ENCODE peak calls at places on chromosomes 11 and 22, in four cellular contexts. Y, E, O and A are unnamed samples.

GRCh38 chr22:43412808-43413785 is 1.3 kb downstream of the MPPED1 start:
- DNase-seq in E (no peak), Y (no peak), O (no peak), A (no peak)

GRCh38 chr22:41092023-41092817 is at the start of gene EP300:
- DNase-seq in E (peak), Y (peak), O (peak), A (peak)

GRCh38 chr11:68295271-68295670 is 17.1 kb upstream of the LRP5 start:
- DNase-seq in E (no peak), Y (no peak), O (no peak), A (no peak)

GRCh38 chr11:121330614-121331435 is 38.3 kb downstream of the SC5D start:
- DNase-seq in O (no peak), E (no peak), Y (no peak), A (no peak)

GRCh38 chr11:112537846-112538330 is 277.2 kb upstream of the PLET1 start:
- DNase-seq in Y (no peak), O (no peak), E (no peak), A (no peak)

GRCh38 chr11:6393989-6394670 is 3.9 kb downstream of the SMPD1 start:
- DNase-seq in Y (no peak), E (no peak), O (no peak), A (no peak)

GRCh38 chr22:25388866-25389540 is 169.6 kb downstream of the CRYBB2 start:
- DNase-seq in Y (no peak), O (no peak), E (no peak), A (no peak)

GRCh38 chr11:69267395-69267805 is 26.6 kb upstream of the MYEOV start:
- DNase-seq in Y (no peak), E (no peak), O (no peak), A (no peak)

GRCh38 chr11:134276396-134277175 is 407 bp downstream of the GLB1L3 start:
- DNase-seq in E (peak), Y (no peak), O (no peak), A (no peak)

GRCh38 chr22:41682033-41682807 is 6.4 kb downstream of the SNU13 start:
- DNase-seq in Y (peak), O (peak), E (peak), A (peak)

GRCh38 chr11:67648140-67648795 is 2.3 kb downstream of the ACY3 start:
- DNase-seq in Y (peak), E (no peak), O (no peak), A (peak)

GRCh38 chr22:36014539-36015072 is 14.0 kb downstream of the RBFOX2 start:
- DNase-seq in E (no peak), Y (no peak), O (no peak), A (no peak)

GRCh38 chr11:133842053-133842452 is 3.3 kb downstream of the SPATA19 start:
- DNase-seq in O (no peak), Y (no peak), E (no peak), A (no peak)

GRCh38 chr11:68468217-68468828 is 7.8 kb downstream of the PPP6R3 start:
- DNase-seq in Y (no peak), O (no peak), E (no peak), A (no peak)

GRCh38 chr11:119055901-119056300 is 1.1 kb downstream of the HYOU1 start:
- DNase-seq in Y (peak), E (no peak), O (peak), A (no peak)

GRCh38 chr22:29625090-29625825 is 21.8 kb downstream of the NF2 start:
- DNase-seq in E (peak), O (peak), Y (peak), A (peak)

GRCh38 chr11:33734441-33735165 is 1.6 kb downstream of the CD59 start:
- DNase-seq in O (peak), Y (peak), E (no peak), A (no peak)

GRCh38 chr11:66720223-66720898 is 8.7 kb downstream of the SPTBN2 start:
- DNase-seq in E (peak), Y (no peak), O (peak), A (no peak)

GRCh38 chr11:69930081-69931059 is 111.2 kb upstream of the FGF3 start:
- DNase-seq in E (no peak), O (no peak), Y (no peak), A (no peak)

GRCh38 chr22:33565580-33565995 is 354.7 kb downstream of the LARGE1 start:
- DNase-seq in O (no peak), E (no peak), Y (no peak), A (no peak)

DNA sequence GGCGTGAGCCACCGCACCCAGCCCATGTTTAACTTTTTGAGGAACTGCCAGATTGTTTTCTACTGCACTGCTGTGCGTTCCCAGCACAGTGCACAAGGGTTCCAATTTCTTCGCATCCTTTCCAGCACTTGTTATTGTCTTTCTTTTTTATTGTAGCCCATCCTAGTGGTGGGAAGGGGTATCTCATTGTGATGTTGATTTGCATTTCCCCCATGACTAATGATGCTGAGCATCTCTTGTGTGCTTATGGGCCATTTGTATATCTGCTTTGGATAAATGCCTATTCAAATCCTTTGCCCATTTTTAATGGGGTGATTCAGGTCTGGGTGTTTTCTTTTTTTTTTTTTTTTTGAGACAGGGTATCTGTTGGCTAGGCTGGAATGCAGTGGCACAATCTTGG is 36.6 kb upstream of the SYT7 start:
- DNase-seq in E (no peak), O (no peak), Y (no peak), A (no peak)
- TF ChIP-seq CTCF in E (no peak), O (no peak), Y (no peak), A (no peak)

DNA sequence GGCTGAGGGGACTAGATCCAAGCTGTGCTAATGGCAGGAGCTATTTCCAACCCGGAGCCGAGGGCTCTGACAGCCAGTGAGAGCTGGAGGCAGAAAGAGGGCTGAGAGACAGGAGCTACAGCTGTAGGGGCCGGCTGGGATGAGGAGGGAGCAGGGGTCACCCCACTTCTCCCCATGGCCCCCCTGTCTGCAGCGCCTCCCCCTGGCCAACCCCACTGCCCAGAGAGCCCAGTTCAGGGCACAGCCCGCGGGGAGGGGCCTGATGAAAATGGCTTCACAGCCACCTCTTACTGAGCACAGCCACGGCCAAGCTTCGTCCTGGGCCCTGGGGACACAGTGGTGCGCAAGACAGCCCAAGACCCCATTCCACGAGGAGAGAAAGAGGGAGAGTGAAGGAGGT is 27.9 kb downstream of the RPL3 start:
- DNase-seq in E (no peak), Y (no peak), O (no peak), A (no peak)
- TF ChIP-seq CTCF in E (no peak), Y (no peak), O (no peak), A (no peak)

GRCh38 chr11:125426818-125427528 is 69.1 kb downstream of the FEZ1 start:
- DNase-seq in Y (no peak), O (no peak), E (no peak), A (no peak)

GRCh38 chr11:125418396-125418795 is 77.7 kb downstream of the FEZ1 start:
- DNase-seq in E (no peak), O (no peak), Y (no peak), A (no peak)

GRCh38 chr11:125425601-125426000 is 70.5 kb downstream of the FEZ1 start:
- DNase-seq in O (no peak), Y (no peak), E (no peak), A (no peak)

GRCh38 chr11:125428486-125429173 is 67.4 kb downstream of the FEZ1 start:
- DNase-seq in O (no peak), E (no peak), Y (no peak), A (no peak)

GRCh38 chr11:125423247-125423849 is 72.7 kb downstream of the FEZ1 start:
- DNase-seq in E (no peak), O (no peak), Y (peak), A (peak)
- TF ChIP-seq CTCF in E (no peak), O (peak), Y (peak), A (peak)

GRCh38 chr11:72753341-72754148 is 1.3 kb upstream of the ARAP1 start:
- DNase-seq in Y (no peak), O (no peak), E (no peak), A (no peak)
- TF ChIP-seq CTCF in Y (no peak), O (no peak), E (no peak), A (peak)

GRCh38 chr22:45868586-45869443 is 108.1 kb downstream of the WNT7B start:
- DNase-seq in Y (no peak), O (no peak), E (no peak), A (peak)

GRCh38 chr22:45865561-45866397 is 111.2 kb downstream of the WNT7B start:
- DNase-seq in O (no peak), E (no peak), Y (no peak), A (no peak)

GRCh38 chr22:45866398-45867117 is 110.4 kb downstream of the WNT7B start:
- DNase-seq in E (peak), O (no peak), Y (no peak), A (peak)

GRCh38 chr22:45867906-45868555 is 108.9 kb downstream of the WNT7B start:
- DNase-seq in Y (no peak), O (no peak), E (no peak), A (peak)

DNA sequence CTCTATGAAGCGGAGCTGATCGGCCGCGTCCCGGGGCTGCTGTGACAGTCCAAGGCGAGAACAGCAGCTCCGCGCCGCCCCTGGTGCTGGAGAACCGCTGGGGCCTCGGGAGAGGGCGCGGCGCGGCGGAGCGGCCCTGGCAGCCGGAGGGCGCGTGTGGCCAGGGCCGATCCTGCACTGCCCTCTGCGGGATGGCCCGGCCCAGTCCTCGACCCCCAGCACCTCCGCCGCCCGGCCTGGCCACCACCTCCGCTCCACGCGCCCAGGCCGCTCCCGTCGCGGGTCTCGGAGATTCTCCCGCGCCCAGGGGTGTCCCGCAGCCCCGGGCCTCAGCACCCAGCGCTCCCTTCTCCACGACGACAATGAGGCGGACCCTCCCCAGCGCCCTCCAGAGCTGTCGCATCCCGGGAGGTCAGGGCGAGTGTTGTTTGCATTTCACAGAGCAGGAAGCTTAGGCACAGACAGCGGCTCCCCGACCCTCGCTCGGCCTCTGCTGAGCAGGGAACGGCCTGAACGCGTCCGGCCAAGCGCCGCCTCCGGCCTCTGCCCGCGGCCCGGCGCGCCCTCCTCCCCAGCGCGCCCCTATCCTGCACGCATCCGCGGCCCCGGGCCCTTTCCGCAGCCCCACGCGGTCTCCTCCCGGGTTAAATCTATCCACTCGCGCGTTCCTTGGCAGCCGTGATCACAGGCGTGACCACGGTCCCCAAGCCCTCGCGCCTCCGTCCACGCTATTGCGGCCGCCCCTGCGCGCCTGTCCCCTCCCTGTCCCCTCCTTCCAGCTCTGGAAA is 109.7 kb downstream of the WNT7B start:
- DNase-seq in E (peak), O (no peak), Y (no peak), A (peak)
- TF ChIP-seq CTCF in E (no peak), O (peak), Y (no peak), A (peak)

GRCh38 chr11:116454020-116454645 is 318.7 kb downstream of the BUD13 start:
- DNase-seq in O (peak), E (peak), Y (peak), A (peak)
- TF ChIP-seq CTCF in O (peak), E (peak), Y (peak), A (peak)